ENCODE peak calls at places on chromosomes 2 and 18, in ten cellular contexts. One of them, this sample, is unnamed.

GRCh38 chr18:68693091-68693815 is 21.7 kb downstream of the TMX3 start:
- DNase-seq in IMR-90: no peak
- DNase-seq in breast epithelium: no peak
- DNase-seq in spleen: no peak
- DNase-seq in stomach: no peak
- DNase-seq in A549: no peak
- DNase-seq in uterus: no peak
- DNase-seq in Peyer's patch: no peak
- DNase-seq in HCT116: no peak
- DNase-seq in H1: no peak
- DNase-seq in this sample: no peak

GRCh38 chr2:59680863-59681262 is 872.6 kb downstream of the BCL11A start:
- DNase-seq in IMR-90: no peak
- DNase-seq in breast epithelium: no peak
- DNase-seq in spleen: no peak
- DNase-seq in stomach: no peak
- DNase-seq in A549: no peak
- DNase-seq in uterus: no peak
- DNase-seq in Peyer's patch: no peak
- DNase-seq in HCT116: no peak
- DNase-seq in H1: no peak
- DNase-seq in this sample: no peak

GRCh38 chr2:23595021-23595420 is 210.0 kb downstream of the KLHL29 start:
- DNase-seq in IMR-90: no peak
- DNase-seq in breast epithelium: no peak
- DNase-seq in spleen: peak; percentile 22
- DNase-seq in stomach: no peak
- DNase-seq in A549: no peak
- DNase-seq in uterus: no peak
- DNase-seq in Peyer's patch: no peak
- DNase-seq in HCT116: no peak
- DNase-seq in H1: no peak
- DNase-seq in this sample: no peak

GRCh38 chr2:65377556-65378307 is 54.7 kb downstream of the SPRED2 start:
- DNase-seq in IMR-90: peak; percentile 88
- DNase-seq in breast epithelium: no peak
- DNase-seq in spleen: no peak
- DNase-seq in stomach: no peak
- DNase-seq in A549: peak; percentile 56
- DNase-seq in uterus: no peak
- DNase-seq in Peyer's patch: peak; percentile 57
- DNase-seq in HCT116: no peak
- DNase-seq in H1: no peak
- DNase-seq in this sample: no peak

GRCh38 chr2:71120195-71120594 is 9.8 kb downstream of the MCEE start:
- DNase-seq in IMR-90: no peak
- DNase-seq in breast epithelium: no peak
- DNase-seq in spleen: no peak
- DNase-seq in stomach: no peak
- DNase-seq in A549: no peak
- DNase-seq in uterus: no peak
- DNase-seq in Peyer's patch: no peak
- DNase-seq in HCT116: no peak
- DNase-seq in H1: no peak
- DNase-seq in this sample: no peak

GRCh38 chr2:230472619-230473018 is 56.6 kb downstream of the SP100 start:
- DNase-seq in IMR-90: peak; percentile 59
- DNase-seq in breast epithelium: no peak
- DNase-seq in spleen: no peak
- DNase-seq in stomach: no peak
- DNase-seq in A549: peak; percentile 29
- DNase-seq in uterus: no peak
- DNase-seq in Peyer's patch: no peak
- DNase-seq in HCT116: peak; percentile 16
- DNase-seq in H1: no peak
- DNase-seq in this sample: no peak

GRCh38 chr2:88521445-88522070 is 69.1 kb upstream of the FOXI3 start:
- DNase-seq in IMR-90: no peak
- DNase-seq in breast epithelium: no peak
- DNase-seq in spleen: no peak
- DNase-seq in stomach: no peak
- DNase-seq in A549: no peak
- DNase-seq in uterus: no peak
- DNase-seq in Peyer's patch: no peak
- DNase-seq in HCT116: no peak
- DNase-seq in H1: no peak
- DNase-seq in this sample: no peak

GRCh38 chr2:23934296-23934695 is 6.0 kb upstream of the UBXN2A start:
- DNase-seq in IMR-90: no peak
- DNase-seq in breast epithelium: no peak
- DNase-seq in spleen: no peak
- DNase-seq in stomach: no peak
- DNase-seq in A549: no peak
- DNase-seq in uterus: no peak
- DNase-seq in Peyer's patch: no peak
- DNase-seq in HCT116: no peak
- DNase-seq in H1: no peak
- DNase-seq in this sample: no peak

GRCh38 chr2:235669269-235669831 is 175.5 kb downstream of the AGAP1 start:
- DNase-seq in IMR-90: peak; percentile 58
- DNase-seq in breast epithelium: no peak
- DNase-seq in spleen: no peak
- DNase-seq in stomach: peak; percentile 72
- DNase-seq in A549: peak; percentile 82
- DNase-seq in uterus: peak; percentile 35
- DNase-seq in Peyer's patch: peak; percentile 70
- DNase-seq in HCT116: peak; percentile 77
- DNase-seq in H1: peak; percentile 72
- DNase-seq in this sample: peak; percentile 22

GRCh38 chr2:114659895-114660294 is 217.5 kb downstream of the DPP10 start:
- DNase-seq in IMR-90: no peak
- DNase-seq in breast epithelium: no peak
- DNase-seq in spleen: no peak
- DNase-seq in stomach: no peak
- DNase-seq in A549: no peak
- DNase-seq in uterus: no peak
- DNase-seq in Peyer's patch: no peak
- DNase-seq in HCT116: no peak
- DNase-seq in H1: no peak
- DNase-seq in this sample: no peak

GRCh38 chr18:46892842-46893241 is 24.5 kb downstream of the PIAS2 start:
- DNase-seq in IMR-90: no peak
- DNase-seq in breast epithelium: no peak
- DNase-seq in spleen: no peak
- DNase-seq in stomach: no peak
- DNase-seq in A549: no peak
- DNase-seq in uterus: no peak
- DNase-seq in Peyer's patch: no peak
- DNase-seq in HCT116: no peak
- DNase-seq in H1: no peak
- DNase-seq in this sample: no peak

DNA sequence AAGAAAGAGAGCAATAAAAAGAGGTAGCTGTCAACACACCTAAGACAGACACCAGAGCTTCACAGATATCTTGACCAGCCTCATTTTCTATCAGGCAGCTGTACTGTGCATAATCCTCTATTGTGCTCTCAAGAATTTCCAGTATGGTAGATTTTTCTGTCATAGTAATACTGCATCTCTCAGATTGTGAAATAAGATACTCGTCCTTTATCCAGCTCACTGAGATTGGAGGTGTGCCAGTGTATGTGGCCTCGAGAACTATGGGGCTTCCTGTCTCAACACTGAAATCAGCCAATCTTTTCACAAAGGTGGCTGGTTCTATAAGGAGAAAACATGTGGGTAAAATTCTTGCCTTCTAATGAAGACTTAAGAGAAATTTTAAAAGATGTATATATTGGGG is 88.9 kb downstream of the TTN start:
- DNase-seq in IMR-90: no peak
- DNase-seq in breast epithelium: no peak
- DNase-seq in spleen: no peak
- DNase-seq in stomach: no peak
- DNase-seq in A549: no peak
- DNase-seq in uterus: no peak
- DNase-seq in Peyer's patch: no peak
- DNase-seq in HCT116: no peak
- DNase-seq in H1: no peak
- DNase-seq in this sample: no peak
- H3K4me1 ChIP-seq in IMR-90: no peaks in the 10 kb centered on the region
- H3K4me1 ChIP-seq in breast epithelium: no peaks in the 10 kb centered on the region
- H3K4me1 ChIP-seq in spleen: no peaks in the 10 kb centered on the region
- H3K4me1 ChIP-seq in stomach: no peaks in the 10 kb centered on the region
- H3K4me1 ChIP-seq in A549: no peaks in the 10 kb centered on the region
- H3K4me1 ChIP-seq in uterus: no peaks in the 10 kb centered on the region
- H3K4me1 ChIP-seq in Peyer's patch: no peaks in the 10 kb centered on the region
- H3K4me1 ChIP-seq in HCT116: no peaks in the 10 kb centered on the region
- H3K4me1 ChIP-seq in H1: peaks cover 3% of the 10 kb centered on the region
- H3K4me1 ChIP-seq in this sample: no peaks in the 10 kb centered on the region

DNA sequence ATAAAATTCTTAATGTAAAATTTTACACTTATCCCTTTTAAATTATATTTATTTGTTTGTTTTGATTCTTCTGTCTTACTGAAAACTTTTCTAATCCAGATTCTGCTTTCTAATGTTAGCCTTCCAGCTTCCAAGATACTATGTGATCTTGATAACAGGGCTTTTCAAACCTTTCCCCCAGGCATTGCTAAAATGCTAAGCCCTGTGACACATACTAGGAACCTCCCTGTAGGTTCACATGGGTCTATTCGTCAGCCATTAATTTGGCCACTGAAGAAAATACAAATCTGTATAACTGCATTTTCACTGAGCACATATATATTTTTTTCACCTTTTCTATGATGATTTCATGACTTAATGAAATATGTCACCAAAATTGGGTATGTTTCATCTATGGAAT is 92.8 kb upstream of the MAP4K3 start:
- DNase-seq in IMR-90: no peak
- DNase-seq in breast epithelium: no peak
- DNase-seq in spleen: no peak
- DNase-seq in stomach: no peak
- DNase-seq in A549: no peak
- DNase-seq in uterus: no peak
- DNase-seq in Peyer's patch: no peak
- DNase-seq in HCT116: no peak
- DNase-seq in H1: no peak
- DNase-seq in this sample: no peak
- TF ChIP-seq POLR2A in IMR-90: no peak
- TF ChIP-seq POLR2A in breast epithelium: no peak
- TF ChIP-seq POLR2A in spleen: no peak
- TF ChIP-seq POLR2A in stomach: no peak
- TF ChIP-seq POLR2A in A549: no peak
- TF ChIP-seq POLR2A in uterus: no peak
- TF ChIP-seq POLR2A in Peyer's patch: no peak
- TF ChIP-seq POLR2A in HCT116: no peak
- TF ChIP-seq POLR2A in H1: no peak
- TF ChIP-seq POLR2A in this sample: no peak

DNA sequence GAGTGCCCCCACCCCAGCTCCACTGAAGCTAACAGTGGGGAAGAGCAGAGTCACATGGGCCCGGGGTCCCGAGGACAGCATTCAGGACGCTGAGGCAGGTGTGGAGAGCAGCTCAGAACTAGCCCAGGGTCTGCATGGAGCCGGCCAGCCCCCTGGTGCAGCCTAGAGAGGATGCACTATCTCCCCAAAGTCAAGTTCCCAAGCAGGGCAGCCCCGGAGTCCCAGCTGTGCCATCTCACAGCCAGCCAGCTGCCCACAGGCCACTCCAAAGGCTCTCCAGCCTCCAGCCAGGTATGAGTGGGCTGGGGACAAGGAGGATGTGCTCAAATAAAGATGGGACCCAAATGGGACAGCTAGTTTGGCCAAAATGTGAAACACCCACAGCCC is 41.0 kb downstream of the BIN1 start:
- DNase-seq in IMR-90: no peak
- DNase-seq in breast epithelium: no peak
- DNase-seq in spleen: no peak
- DNase-seq in stomach: no peak
- DNase-seq in A549: no peak
- DNase-seq in uterus: no peak
- DNase-seq in Peyer's patch: no peak
- DNase-seq in HCT116: no peak
- DNase-seq in H1: no peak
- DNase-seq in this sample: no peak
- H3K4me1 ChIP-seq in IMR-90: peaks cover 16% of the 10 kb centered on the region
- H3K4me1 ChIP-seq in breast epithelium: no peaks in the 10 kb centered on the region
- H3K4me1 ChIP-seq in spleen: peaks cover 100% of the 10 kb centered on the region
- H3K4me1 ChIP-seq in stomach: peaks cover 38% of the 10 kb centered on the region
- H3K4me1 ChIP-seq in A549: peaks cover 32% of the 10 kb centered on the region
- H3K4me1 ChIP-seq in uterus: peaks cover 11% of the 10 kb centered on the region
- H3K4me1 ChIP-seq in Peyer's patch: peaks cover 3% of the 10 kb centered on the region
- H3K4me1 ChIP-seq in HCT116: peaks cover 57% of the 10 kb centered on the region
- H3K4me1 ChIP-seq in H1: peaks cover 15% of the 10 kb centered on the region
- H3K4me1 ChIP-seq in this sample: peaks cover 36% of the 10 kb centered on the region

GRCh38 chr18:12702221-12703095 is at the start of the genes CEP76 and PSMG2:
- DNase-seq in IMR-90: peak; percentile 84
- DNase-seq in breast epithelium: peak; percentile 80
- DNase-seq in spleen: peak; percentile 96
- DNase-seq in stomach: peak; percentile 88
- DNase-seq in A549: peak; percentile 87
- DNase-seq in uterus: peak; percentile 80
- DNase-seq in Peyer's patch: peak; percentile 93
- DNase-seq in HCT116: peak; percentile 64
- DNase-seq in H1: peak; percentile 65
- DNase-seq in this sample: peak; percentile 78
- TF ChIP-seq POLR2A in IMR-90: peak; percentile 92
- TF ChIP-seq POLR2A in breast epithelium: peak; percentile 58
- TF ChIP-seq POLR2A in spleen: peak; percentile 65
- TF ChIP-seq POLR2A in stomach: no peak
- TF ChIP-seq POLR2A in A549: peak; percentile 64
- TF ChIP-seq POLR2A in uterus: peak; percentile 72
- TF ChIP-seq POLR2A in Peyer's patch: peak; percentile 66
- TF ChIP-seq POLR2A in HCT116: peak; percentile 64
- TF ChIP-seq POLR2A in H1: peak; percentile 95
- TF ChIP-seq POLR2A in this sample: no peak

DNA sequence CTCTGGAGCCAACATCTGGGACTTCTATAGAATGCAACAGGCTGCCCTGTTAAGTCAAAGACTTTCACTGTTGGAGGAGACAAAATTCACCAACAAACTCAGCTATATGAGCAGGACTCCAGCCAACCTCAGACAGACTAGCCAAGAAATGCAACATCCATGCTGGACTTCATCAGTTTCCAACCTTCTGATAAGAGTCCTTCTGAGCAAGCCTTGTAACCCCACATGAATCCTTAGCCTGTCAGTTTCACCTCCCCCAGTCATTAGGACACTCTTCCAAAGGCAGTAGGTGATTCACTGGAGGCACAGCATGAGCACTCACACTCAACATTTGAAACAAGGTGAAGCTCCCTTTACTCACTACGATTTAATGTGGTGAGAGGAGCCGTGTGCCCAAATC is 5.8 kb downstream of the TBC1D8 start:
- DNase-seq in IMR-90: no peak
- DNase-seq in breast epithelium: no peak
- DNase-seq in spleen: no peak
- DNase-seq in stomach: no peak
- DNase-seq in A549: peak; percentile 43
- DNase-seq in uterus: no peak
- DNase-seq in Peyer's patch: no peak
- DNase-seq in HCT116: peak; percentile 51
- DNase-seq in H1: no peak
- DNase-seq in this sample: no peak
- H3K4me1 ChIP-seq in IMR-90: no peaks in the 10 kb centered on the region
- H3K4me1 ChIP-seq in breast epithelium: no peaks in the 10 kb centered on the region
- H3K4me1 ChIP-seq in spleen: peaks cover 34% of the 10 kb centered on the region
- H3K4me1 ChIP-seq in stomach: peaks cover 87% of the 10 kb centered on the region
- H3K4me1 ChIP-seq in A549: peaks cover 68% of the 10 kb centered on the region
- H3K4me1 ChIP-seq in uterus: peaks cover 9% of the 10 kb centered on the region
- H3K4me1 ChIP-seq in Peyer's patch: no peaks in the 10 kb centered on the region
- H3K4me1 ChIP-seq in HCT116: peaks cover 62% of the 10 kb centered on the region
- H3K4me1 ChIP-seq in H1: peaks cover 10% of the 10 kb centered on the region
- H3K4me1 ChIP-seq in this sample: no peaks in the 10 kb centered on the region